ENCODE peak calls at places on chromosome X, in six cellular contexts. B is brain microvascular endothelial cell, N is ovary, M is A673, H is AG09309, I is vagina. D is an unnamed sample.

GRCh38 chrX:41449615-41450014 is 2.5 kb downstream of the NYX start:
- DNase-seq in B (no peak), M (peak; percentile 57), N (no peak), H (no peak), I (no peak), D (no peak)

GRCh38 chrX:130171446-130172126 is at the start of gene RAB33A:
- DNase-seq in M (peak; percentile 37), N (peak; percentile 13), B (no peak), H (no peak), I (no peak), D (no peak)

GRCh38 chrX:70352473-70352872 is 62.6 kb downstream of the KIF4A start:
- DNase-seq in M (no peak), H (no peak), I (no peak), N (no peak), B (no peak), D (no peak)

GRCh38 chrX:17564689-17565409 is 172.4 kb upstream of the SCML1 start:
- DNase-seq in M (no peak), H (peak; percentile 32), I (no peak), B (no peak), N (no peak), D (peak; percentile 23)

GRCh38 chrX:16999275-16999674 is 52.8 kb downstream of the REPS2 start:
- DNase-seq in I (no peak), B (no peak), H (no peak), N (no peak), M (no peak), D (no peak)

GRCh38 chrX:118347131-118347530 is 1.2 kb downstream of the WDR44 start:
- DNase-seq in M (no peak), H (peak; percentile 23), I (no peak), N (no peak), B (peak; percentile 53), D (no peak)

GRCh38 chrX:49249616-49250015 is 14.3 kb downstream of the CCDC22 start:
- DNase-seq in I (no peak), H (no peak), N (no peak), B (no peak), M (no peak), D (no peak)

GRCh38 chrX:22392176-22392814 is 119.6 kb downstream of the CBLL2 start:
- DNase-seq in I (no peak), N (no peak), M (no peak), B (peak; percentile 27), H (no peak), D (no peak)

GRCh38 chrX:155334486-155335316 is at the start of gene CLIC2:
- DNase-seq in I (no peak), B (peak; percentile 12), H (peak; percentile 16), N (peak; percentile 34), M (peak; percentile 63), D (peak; percentile 56)

GRCh38 chrX:43813898-43814297 is 68.4 kb downstream of the MAOB start:
- DNase-seq in B (no peak), M (peak; percentile 52), N (no peak), H (no peak), I (no peak), D (no peak)

GRCh38 chrX:13658602-13659001 is 5.7 kb downstream of the TCEANC start:
- DNase-seq in M (peak; percentile 72), B (peak; percentile 23), H (no peak), I (no peak), N (no peak), D (peak; percentile 38)

GRCh38 chrX:69138512-69138911 is 26.7 kb downstream of the PJA1 start:
- DNase-seq in H (no peak), I (no peak), B (no peak), M (no peak), N (no peak), D (no peak)

GRCh38 chrX:26203556-26203955 is 11.3 kb downstream of the MAGEB6 start:
- DNase-seq in I (no peak), N (no peak), B (no peak), M (no peak), H (no peak), D (no peak)

GRCh38 chrX:66408507-66408906 is 230.4 kb downstream of the EDA2R start:
- DNase-seq in H (no peak), N (no peak), B (no peak), I (no peak), M (peak; percentile 2), D (no peak)
- TF ChIP-seq CTCF in H (no peak), N (no peak), B (no peak), I (no peak), M (no peak), D (no peak)

DNA sequence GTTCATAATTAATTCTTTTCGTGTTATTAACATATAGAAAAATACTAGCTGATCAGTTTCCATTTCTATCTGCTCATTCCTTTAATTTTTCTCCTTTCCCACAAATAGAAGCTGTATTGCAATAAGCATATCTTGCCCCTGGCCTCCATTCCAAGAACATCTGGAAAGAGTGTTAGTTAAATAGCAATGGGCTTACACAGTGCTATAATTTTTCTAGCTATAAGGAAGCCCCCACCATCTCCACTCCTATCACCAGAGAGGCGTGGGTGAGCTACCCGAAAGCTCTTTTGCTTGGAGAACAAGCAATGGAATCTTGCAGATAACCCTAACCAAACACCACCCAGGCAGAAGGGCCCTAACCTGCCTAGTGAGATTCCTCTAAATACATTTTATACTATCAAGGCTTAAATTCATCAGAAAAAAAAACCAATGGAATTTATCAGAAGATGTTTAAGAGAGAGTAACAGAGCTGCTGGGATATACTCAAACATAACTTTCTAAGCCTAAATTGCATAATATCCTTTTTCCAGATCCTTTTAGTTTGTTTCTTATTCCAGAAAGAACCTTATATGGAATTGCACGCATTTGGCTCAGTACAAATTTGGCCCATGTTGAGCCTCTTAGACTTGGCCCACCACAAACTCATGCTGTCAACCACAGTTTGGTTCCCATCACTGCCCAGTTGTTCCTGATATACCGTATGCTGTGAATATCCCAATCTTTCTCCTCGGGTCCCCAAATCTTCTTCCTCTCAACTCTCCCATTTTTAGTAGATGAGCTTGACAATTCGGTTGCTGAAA is 91.6 kb upstream of the PLAC1 start:
- DNase-seq in B (no peak), H (no peak), M (no peak), I (no peak), N (no peak), D (no peak)
- TF ChIP-seq CTCF in B (no peak), H (no peak), M (no peak), I (no peak), N (no peak), D (no peak)

GRCh38 chrX:50973199-50973598 is 62.7 kb downstream of the BMP15 start:
- DNase-seq in I (no peak), M (no peak), N (no peak), H (no peak), B (no peak), D (no peak)
- TF ChIP-seq CTCF in I (no peak), M (no peak), N (no peak), H (no peak), B (no peak), D (no peak)

GRCh38 chrX:46381630-46382029 is 163.6 kb downstream of the ZNF674 start:
- DNase-seq in H (no peak), M (peak; percentile 75), I (no peak), N (no peak), B (peak; percentile 20), D (no peak)
- TF ChIP-seq CTCF in H (peak; percentile 59), M (peak; percentile 83), I (no peak), N (no peak), B (peak; percentile 65), D (peak; percentile 41)

GRCh38 chrX:29039501-29039900 is 452.3 kb downstream of the IL1RAPL1 start:
- DNase-seq in H (no peak), N (no peak), M (no peak), B (no peak), I (no peak), D (no peak)

GRCh38 chrX:29042341-29042740 is 455.1 kb downstream of the IL1RAPL1 start:
- DNase-seq in I (no peak), M (no peak), B (no peak), N (no peak), H (no peak), D (no peak)

GRCh38 chrX:29040160-29040559 is 452.9 kb downstream of the IL1RAPL1 start:
- DNase-seq in N (no peak), M (no peak), I (no peak), B (no peak), H (no peak), D (no peak)

GRCh38 chrX:29043751-29044150 is 456.5 kb downstream of the IL1RAPL1 start:
- DNase-seq in N (no peak), H (no peak), B (no peak), I (no peak), M (no peak), D (no peak)

GRCh38 chrX:29044802-29045201 is 457.6 kb downstream of the IL1RAPL1 start:
- DNase-seq in H (no peak), N (no peak), I (no peak), M (peak; percentile 2), B (no peak), D (no peak)
- TF ChIP-seq CTCF in H (no peak), N (no peak), I (no peak), M (peak; percentile 35), B (peak; percentile 42), D (no peak)

GRCh38 chrX:58025979-58026378 is 115.7 kb upstream of the ZXDA start:
- DNase-seq in I (no peak), M (peak; percentile 52), B (peak; percentile 14), N (no peak), H (peak; percentile 1), D (no peak)
- TF ChIP-seq CTCF in I (peak; percentile 25), M (peak; percentile 73), B (peak; percentile 46), N (no peak), H (peak; percentile 68), D (peak; percentile 53)